ENCODE peak calls at places on chromosomes 2 and 18, in ten cellular contexts. One of them, this sample, is unnamed.

GRCh38 chr2:151931030-151931611 is 102.9 kb upstream of the ARL5A start:
- DNase-seq in GM10248: no peak
- DNase-seq in kidney glomerular epithelial cell: no peak
- DNase-seq in hippocampal formation: no peak
- DNase-seq in stomach: no peak
- DNase-seq in T follicular helper cell: no peak
- DNase-seq in HuH-7: no peak
- DNase-seq in activated CD4-positive, alpha-beta T cell treated with anti-CD3 and anti-CD28 coated beads, Interleukin-2, amount 10 ng/mL, durations not matched to agents 7 days and 5 days: no peak
- DNase-seq in EL: no peak
- DNase-seq in HepG2: no peak
- DNase-seq in this sample: no peak

GRCh38 chr2:74168739-74169138 is 9.9 kb downstream of the MOB1A start:
- DNase-seq in activated CD4-positive, alpha-beta T cell treated with anti-CD3 and anti-CD28 coated beads, Interleukin-2, amount 10 ng/mL, durations not matched to agents 7 days and 5 days: no peak
- DNase-seq in HepG2: no peak
- DNase-seq in GM10248: peak
- DNase-seq in EL: no peak
- DNase-seq in stomach: no peak
- DNase-seq in HuH-7: no peak
- DNase-seq in hippocampal formation: no peak
- DNase-seq in kidney glomerular epithelial cell: no peak
- DNase-seq in T follicular helper cell: no peak
- DNase-seq in this sample: no peak

GRCh38 chr2:173989886-173990744 is 24.9 kb upstream of the SP3 start:
- DNase-seq in T follicular helper cell: no peak
- DNase-seq in stomach: no peak
- DNase-seq in activated CD4-positive, alpha-beta T cell treated with anti-CD3 and anti-CD28 coated beads, Interleukin-2, amount 10 ng/mL, durations not matched to agents 7 days and 5 days: no peak
- DNase-seq in EL: no peak
- DNase-seq in hippocampal formation: no peak
- DNase-seq in GM10248: peak
- DNase-seq in HepG2: no peak
- DNase-seq in HuH-7: no peak
- DNase-seq in kidney glomerular epithelial cell: no peak
- DNase-seq in this sample: no peak

GRCh38 chr18:49013961-49014604 is 63.3 kb upstream of the SMAD7 start:
- DNase-seq in kidney glomerular epithelial cell: no peak
- DNase-seq in GM10248: no peak
- DNase-seq in HepG2: no peak
- DNase-seq in hippocampal formation: no peak
- DNase-seq in HuH-7: no peak
- DNase-seq in activated CD4-positive, alpha-beta T cell treated with anti-CD3 and anti-CD28 coated beads, Interleukin-2, amount 10 ng/mL, durations not matched to agents 7 days and 5 days: no peak
- DNase-seq in EL: no peak
- DNase-seq in stomach: peak
- DNase-seq in T follicular helper cell: no peak
- DNase-seq in this sample: peak

GRCh38 chr2:188776634-188777033 is 197.5 kb upstream of the COL3A1 start:
- DNase-seq in stomach: no peak
- DNase-seq in kidney glomerular epithelial cell: peak
- DNase-seq in EL: peak
- DNase-seq in hippocampal formation: no peak
- DNase-seq in T follicular helper cell: no peak
- DNase-seq in GM10248: no peak
- DNase-seq in activated CD4-positive, alpha-beta T cell treated with anti-CD3 and anti-CD28 coated beads, Interleukin-2, amount 10 ng/mL, durations not matched to agents 7 days and 5 days: no peak
- DNase-seq in HuH-7: no peak
- DNase-seq in HepG2: no peak
- DNase-seq in this sample: no peak

GRCh38 chr18:3368193-3368592 is 81.8 kb upstream of the TGIF1 start:
- DNase-seq in activated CD4-positive, alpha-beta T cell treated with anti-CD3 and anti-CD28 coated beads, Interleukin-2, amount 10 ng/mL, durations not matched to agents 7 days and 5 days: no peak
- DNase-seq in T follicular helper cell: no peak
- DNase-seq in hippocampal formation: no peak
- DNase-seq in stomach: no peak
- DNase-seq in EL: peak
- DNase-seq in HepG2: no peak
- DNase-seq in GM10248: no peak
- DNase-seq in kidney glomerular epithelial cell: peak
- DNase-seq in HuH-7: no peak
- DNase-seq in this sample: no peak

GRCh38 chr2:233850745-233851144 is 3.6 kb downstream of the HJURP start:
- DNase-seq in stomach: no peak
- DNase-seq in HuH-7: no peak
- DNase-seq in HepG2: no peak
- DNase-seq in hippocampal formation: no peak
- DNase-seq in activated CD4-positive, alpha-beta T cell treated with anti-CD3 and anti-CD28 coated beads, Interleukin-2, amount 10 ng/mL, durations not matched to agents 7 days and 5 days: no peak
- DNase-seq in EL: no peak
- DNase-seq in GM10248: no peak
- DNase-seq in kidney glomerular epithelial cell: no peak
- DNase-seq in T follicular helper cell: no peak
- DNase-seq in this sample: no peak

GRCh38 chr2:129376404-129377077 is 602.9 kb upstream of the RAB6C start:
- DNase-seq in T follicular helper cell: no peak
- DNase-seq in activated CD4-positive, alpha-beta T cell treated with anti-CD3 and anti-CD28 coated beads, Interleukin-2, amount 10 ng/mL, durations not matched to agents 7 days and 5 days: no peak
- DNase-seq in HuH-7: no peak
- DNase-seq in hippocampal formation: no peak
- DNase-seq in stomach: no peak
- DNase-seq in HepG2: no peak
- DNase-seq in GM10248: no peak
- DNase-seq in kidney glomerular epithelial cell: no peak
- DNase-seq in EL: no peak
- DNase-seq in this sample: no peak

GRCh38 chr2:106965611-106966010 is 79.6 kb upstream of the ST6GAL2 start:
- DNase-seq in kidney glomerular epithelial cell: no peak
- DNase-seq in activated CD4-positive, alpha-beta T cell treated with anti-CD3 and anti-CD28 coated beads, Interleukin-2, amount 10 ng/mL, durations not matched to agents 7 days and 5 days: no peak
- DNase-seq in GM10248: no peak
- DNase-seq in hippocampal formation: no peak
- DNase-seq in T follicular helper cell: no peak
- DNase-seq in stomach: no peak
- DNase-seq in HuH-7: no peak
- DNase-seq in HepG2: no peak
- DNase-seq in EL: peak
- DNase-seq in this sample: no peak

GRCh38 chr18:3148930-3149535 is 70.7 kb downstream of the MYOM1 start:
- DNase-seq in hippocampal formation: no peak
- DNase-seq in HuH-7: no peak
- DNase-seq in kidney glomerular epithelial cell: no peak
- DNase-seq in T follicular helper cell: no peak
- DNase-seq in activated CD4-positive, alpha-beta T cell treated with anti-CD3 and anti-CD28 coated beads, Interleukin-2, amount 10 ng/mL, durations not matched to agents 7 days and 5 days: no peak
- DNase-seq in GM10248: no peak
- DNase-seq in EL: peak
- DNase-seq in HepG2: no peak
- DNase-seq in stomach: no peak
- DNase-seq in this sample: no peak

GRCh38 chr2:24124003-24124585 is 825 bp downstream of the FAM228B start:
- DNase-seq in hippocampal formation: no peak
- DNase-seq in HepG2: no peak
- DNase-seq in EL: peak
- DNase-seq in activated CD4-positive, alpha-beta T cell treated with anti-CD3 and anti-CD28 coated beads, Interleukin-2, amount 10 ng/mL, durations not matched to agents 7 days and 5 days: no peak
- DNase-seq in HuH-7: no peak
- DNase-seq in kidney glomerular epithelial cell: peak
- DNase-seq in GM10248: no peak
- DNase-seq in stomach: no peak
- DNase-seq in T follicular helper cell: no peak
- DNase-seq in this sample: no peak

GRCh38 chr2:177983183-177983788 is 89.3 kb downstream of the PDE11A start:
- DNase-seq in EL: peak
- DNase-seq in kidney glomerular epithelial cell: peak
- DNase-seq in T follicular helper cell: no peak
- DNase-seq in GM10248: peak
- DNase-seq in hippocampal formation: no peak
- DNase-seq in HuH-7: peak
- DNase-seq in stomach: peak
- DNase-seq in activated CD4-positive, alpha-beta T cell treated with anti-CD3 and anti-CD28 coated beads, Interleukin-2, amount 10 ng/mL, durations not matched to agents 7 days and 5 days: peak
- DNase-seq in HepG2: peak
- DNase-seq in this sample: no peak

GRCh38 chr18:2932247-2933181 is 80.4 kb downstream of the LPIN2 start:
- DNase-seq in EL: peak
- DNase-seq in hippocampal formation: no peak
- DNase-seq in stomach: no peak
- DNase-seq in activated CD4-positive, alpha-beta T cell treated with anti-CD3 and anti-CD28 coated beads, Interleukin-2, amount 10 ng/mL, durations not matched to agents 7 days and 5 days: peak
- DNase-seq in HuH-7: peak
- DNase-seq in GM10248: peak
- DNase-seq in HepG2: peak
- DNase-seq in T follicular helper cell: peak
- DNase-seq in kidney glomerular epithelial cell: peak
- DNase-seq in this sample: no peak

GRCh38 chr2:172906401-172906811 is 169.2 kb upstream of the MAP3K20 start:
- DNase-seq in stomach: no peak
- DNase-seq in EL: no peak
- DNase-seq in hippocampal formation: no peak
- DNase-seq in activated CD4-positive, alpha-beta T cell treated with anti-CD3 and anti-CD28 coated beads, Interleukin-2, amount 10 ng/mL, durations not matched to agents 7 days and 5 days: no peak
- DNase-seq in HuH-7: no peak
- DNase-seq in GM10248: no peak
- DNase-seq in T follicular helper cell: no peak
- DNase-seq in HepG2: no peak
- DNase-seq in kidney glomerular epithelial cell: no peak
- DNase-seq in this sample: no peak

GRCh38 chr2:204008352-204008751 is 71.8 kb downstream of the ICOS start:
- DNase-seq in activated CD4-positive, alpha-beta T cell treated with anti-CD3 and anti-CD28 coated beads, Interleukin-2, amount 10 ng/mL, durations not matched to agents 7 days and 5 days: no peak
- DNase-seq in kidney glomerular epithelial cell: no peak
- DNase-seq in GM10248: no peak
- DNase-seq in HepG2: no peak
- DNase-seq in stomach: no peak
- DNase-seq in T follicular helper cell: no peak
- DNase-seq in HuH-7: no peak
- DNase-seq in EL: no peak
- DNase-seq in hippocampal formation: no peak
- DNase-seq in this sample: no peak

GRCh38 chr18:23719634-23720201 is 30.5 kb downstream of the LAMA3 start:
- DNase-seq in kidney glomerular epithelial cell: peak
- DNase-seq in GM10248: no peak
- DNase-seq in hippocampal formation: no peak
- DNase-seq in HepG2: peak
- DNase-seq in EL: peak
- DNase-seq in T follicular helper cell: no peak
- DNase-seq in stomach: no peak
- DNase-seq in HuH-7: no peak
- DNase-seq in activated CD4-positive, alpha-beta T cell treated with anti-CD3 and anti-CD28 coated beads, Interleukin-2, amount 10 ng/mL, durations not matched to agents 7 days and 5 days: no peak
- DNase-seq in this sample: no peak

GRCh38 chr2:195741191-195741590 is 84.2 kb downstream of the SLC39A10 start:
- DNase-seq in EL: no peak
- DNase-seq in kidney glomerular epithelial cell: no peak
- DNase-seq in HuH-7: no peak
- DNase-seq in GM10248: no peak
- DNase-seq in stomach: no peak
- DNase-seq in activated CD4-positive, alpha-beta T cell treated with anti-CD3 and anti-CD28 coated beads, Interleukin-2, amount 10 ng/mL, durations not matched to agents 7 days and 5 days: no peak
- DNase-seq in HepG2: no peak
- DNase-seq in hippocampal formation: no peak
- DNase-seq in T follicular helper cell: no peak
- DNase-seq in this sample: no peak

GRCh38 chr2:159140070-159140774 is 146.3 kb downstream of the WDSUB1 start:
- DNase-seq in kidney glomerular epithelial cell: no peak
- DNase-seq in GM10248: no peak
- DNase-seq in T follicular helper cell: no peak
- DNase-seq in EL: peak
- DNase-seq in HepG2: no peak
- DNase-seq in activated CD4-positive, alpha-beta T cell treated with anti-CD3 and anti-CD28 coated beads, Interleukin-2, amount 10 ng/mL, durations not matched to agents 7 days and 5 days: no peak
- DNase-seq in HuH-7: no peak
- DNase-seq in stomach: no peak
- DNase-seq in hippocampal formation: no peak
- DNase-seq in this sample: no peak

GRCh38 chr2:16067037-16067406 is 126.7 kb downstream of the MYCN start:
- DNase-seq in HuH-7: no peak
- DNase-seq in activated CD4-positive, alpha-beta T cell treated with anti-CD3 and anti-CD28 coated beads, Interleukin-2, amount 10 ng/mL, durations not matched to agents 7 days and 5 days: no peak
- DNase-seq in EL: no peak
- DNase-seq in HepG2: no peak
- DNase-seq in stomach: no peak
- DNase-seq in hippocampal formation: no peak
- DNase-seq in GM10248: no peak
- DNase-seq in kidney glomerular epithelial cell: no peak
- DNase-seq in T follicular helper cell: no peak
- DNase-seq in this sample: no peak

GRCh38 chr18:22604986-22605421 is 187.3 kb upstream of the CTAGE1 start:
- DNase-seq in GM10248: no peak
- DNase-seq in T follicular helper cell: no peak
- DNase-seq in HepG2: no peak
- DNase-seq in kidney glomerular epithelial cell: peak
- DNase-seq in stomach: no peak
- DNase-seq in hippocampal formation: no peak
- DNase-seq in HuH-7: no peak
- DNase-seq in activated CD4-positive, alpha-beta T cell treated with anti-CD3 and anti-CD28 coated beads, Interleukin-2, amount 10 ng/mL, durations not matched to agents 7 days and 5 days: no peak
- DNase-seq in EL: no peak
- DNase-seq in this sample: no peak

GRCh38 chr2:11675423-11676112 is 5.6 kb upstream of the NTSR2 start:
- DNase-seq in EL: no peak
- DNase-seq in HuH-7: no peak
- DNase-seq in HepG2: no peak
- DNase-seq in GM10248: no peak
- DNase-seq in hippocampal formation: no peak
- DNase-seq in kidney glomerular epithelial cell: no peak
- DNase-seq in T follicular helper cell: no peak
- DNase-seq in activated CD4-positive, alpha-beta T cell treated with anti-CD3 and anti-CD28 coated beads, Interleukin-2, amount 10 ng/mL, durations not matched to agents 7 days and 5 days: no peak
- DNase-seq in stomach: no peak
- DNase-seq in this sample: no peak

GRCh38 chr2:64214281-64215115 is 70.3 kb upstream of the PELI1 start:
- DNase-seq in T follicular helper cell: peak
- DNase-seq in GM10248: peak
- DNase-seq in HuH-7: no peak
- DNase-seq in kidney glomerular epithelial cell: no peak
- DNase-seq in EL: no peak
- DNase-seq in HepG2: no peak
- DNase-seq in activated CD4-positive, alpha-beta T cell treated with anti-CD3 and anti-CD28 coated beads, Interleukin-2, amount 10 ng/mL, durations not matched to agents 7 days and 5 days: peak
- DNase-seq in stomach: no peak
- DNase-seq in hippocampal formation: no peak
- DNase-seq in this sample: no peak

GRCh38 chr2:204923957-204924356 is 378.7 kb downstream of the PARD3B start:
- DNase-seq in HuH-7: no peak
- DNase-seq in HepG2: no peak
- DNase-seq in activated CD4-positive, alpha-beta T cell treated with anti-CD3 and anti-CD28 coated beads, Interleukin-2, amount 10 ng/mL, durations not matched to agents 7 days and 5 days: no peak
- DNase-seq in T follicular helper cell: no peak
- DNase-seq in hippocampal formation: no peak
- DNase-seq in GM10248: no peak
- DNase-seq in stomach: no peak
- DNase-seq in EL: no peak
- DNase-seq in kidney glomerular epithelial cell: no peak
- DNase-seq in this sample: no peak

GRCh38 chr2:57882895-57883515 is 163.6 kb upstream of the VRK2 start:
- DNase-seq in activated CD4-positive, alpha-beta T cell treated with anti-CD3 and anti-CD28 coated beads, Interleukin-2, amount 10 ng/mL, durations not matched to agents 7 days and 5 days: no peak
- DNase-seq in EL: no peak
- DNase-seq in hippocampal formation: peak
- DNase-seq in stomach: no peak
- DNase-seq in HepG2: no peak
- DNase-seq in kidney glomerular epithelial cell: no peak
- DNase-seq in T follicular helper cell: no peak
- DNase-seq in GM10248: no peak
- DNase-seq in HuH-7: no peak
- DNase-seq in this sample: no peak

GRCh38 chr18:12477606-12478005 is 69.9 kb downstream of the PRELID3A start:
- DNase-seq in EL: no peak
- DNase-seq in kidney glomerular epithelial cell: no peak
- DNase-seq in HuH-7: no peak
- DNase-seq in GM10248: no peak
- DNase-seq in hippocampal formation: no peak
- DNase-seq in activated CD4-positive, alpha-beta T cell treated with anti-CD3 and anti-CD28 coated beads, Interleukin-2, amount 10 ng/mL, durations not matched to agents 7 days and 5 days: no peak
- DNase-seq in T follicular helper cell: no peak
- DNase-seq in HepG2: no peak
- DNase-seq in stomach: no peak
- DNase-seq in this sample: no peak

GRCh38 chr2:183253441-183254130 is 129.3 kb downstream of the NUP35 start:
- DNase-seq in T follicular helper cell: no peak
- DNase-seq in GM10248: no peak
- DNase-seq in EL: no peak
- DNase-seq in HepG2: no peak
- DNase-seq in kidney glomerular epithelial cell: no peak
- DNase-seq in hippocampal formation: no peak
- DNase-seq in stomach: no peak
- DNase-seq in HuH-7: no peak
- DNase-seq in activated CD4-positive, alpha-beta T cell treated with anti-CD3 and anti-CD28 coated beads, Interleukin-2, amount 10 ng/mL, durations not matched to agents 7 days and 5 days: no peak
- DNase-seq in this sample: no peak

GRCh38 chr18:72634500-72634899 is 90.4 kb upstream of the CBLN2 start:
- DNase-seq in HepG2: no peak
- DNase-seq in hippocampal formation: no peak
- DNase-seq in EL: no peak
- DNase-seq in activated CD4-positive, alpha-beta T cell treated with anti-CD3 and anti-CD28 coated beads, Interleukin-2, amount 10 ng/mL, durations not matched to agents 7 days and 5 days: no peak
- DNase-seq in T follicular helper cell: no peak
- DNase-seq in kidney glomerular epithelial cell: no peak
- DNase-seq in HuH-7: no peak
- DNase-seq in GM10248: no peak
- DNase-seq in stomach: no peak
- DNase-seq in this sample: no peak

GRCh38 chr2:207530160-207531023 is 630 bp downstream of the CREB1 start:
- DNase-seq in kidney glomerular epithelial cell: peak
- DNase-seq in hippocampal formation: peak
- DNase-seq in GM10248: peak
- DNase-seq in activated CD4-positive, alpha-beta T cell treated with anti-CD3 and anti-CD28 coated beads, Interleukin-2, amount 10 ng/mL, durations not matched to agents 7 days and 5 days: peak
- DNase-seq in HepG2: peak
- DNase-seq in EL: peak
- DNase-seq in T follicular helper cell: peak
- DNase-seq in HuH-7: peak
- DNase-seq in stomach: peak
- DNase-seq in this sample: peak

This sample was measured in upper lobe of right lung.